ENCODE peak calls at places on chromosomes 7 and 10, in nine cellular contexts. Y, E, Z, A, R, S, X, B and V are unnamed samples.

GRCh38 chr10:124640538-124641231 is 103.5 kb downstream of the FAM53B start:
- DNase-seq in R (no peak), Y (no peak), S (peak), E (no peak), A (no peak), Z (no peak), B (peak), X (peak), V (no peak)

GRCh38 chr10:131933016-131933694 is 32.3 kb downstream of the PPP2R2D start:
- DNase-seq in S (peak), X (peak), Z (no peak), B (no peak), E (no peak), A (peak), R (no peak), Y (no peak), V (no peak)

GRCh38 chr10:3271385-3272115 is 99.0 kb upstream of the PITRM1 start:
- DNase-seq in Z (no peak), B (no peak), X (no peak), R (no peak), E (no peak), A (no peak), S (no peak), Y (no peak), V (no peak)

GRCh38 chr10:6114299-6114698 is 25.5 kb downstream of the RBM17 start:
- DNase-seq in A (no peak), B (no peak), E (no peak), X (no peak), Y (no peak), Z (peak), R (no peak), S (no peak), V (no peak)

GRCh38 chr7:94594882-94595281 is 61.1 kb downstream of the SGCE start:
- DNase-seq in R (no peak), Z (no peak), B (no peak), E (no peak), X (no peak), Y (no peak), S (no peak), A (no peak), V (no peak)

GRCh38 chr10:113139695-113140094 is 189.6 kb downstream of the TCF7L2 start:
- DNase-seq in R (no peak), E (no peak), A (no peak), S (no peak), B (no peak), Y (no peak), Z (peak), X (no peak), V (peak)

GRCh38 chr7:124764847-124765400 is 668 bp downstream of the GPR37 start:
- DNase-seq in X (peak), S (no peak), E (peak), R (no peak), Y (no peak), B (peak), Z (peak), A (peak), V (no peak)

GRCh38 chr10:61662794-61663259 is at the start of gene CABCOCO1:
- DNase-seq in Y (no peak), S (no peak), X (peak), E (peak), Z (peak), B (peak), R (peak), A (peak), V (peak)

GRCh38 chr7:128821724-128822123 is 8.5 kb upstream of the FLNC start:
- DNase-seq in E (no peak), A (no peak), R (no peak), Y (no peak), S (no peak), Z (no peak), B (no peak), X (no peak), V (no peak)

GRCh38 chr10:91194497-91195179 is 25.8 kb upstream of the PCGF5 start:
- DNase-seq in E (no peak), A (no peak), X (no peak), R (no peak), Y (no peak), Z (peak), B (no peak), S (no peak), V (peak)

GRCh38 chr10:79048639-79049550 is 19.9 kb upstream of the ZMIZ1 start:
- DNase-seq in X (peak), S (no peak), A (peak), R (peak), E (peak), Y (no peak), Z (no peak), B (peak), V (no peak)

GRCh38 chr10:95693331-95693667 is 428 bp downstream of the TCTN3 start:
- DNase-seq in X (no peak), Z (no peak), B (no peak), S (peak), R (no peak), A (peak), E (no peak), Y (no peak), V (no peak)

GRCh38 chr7:1675036-1675671 is 5.1 kb downstream of the ELFN1 start:
- DNase-seq in B (peak), R (peak), Z (no peak), X (peak), Y (no peak), A (no peak), S (no peak), E (peak), V (no peak)

GRCh38 chr7:29239638-29240037 is 45.1 kb downstream of the CHN2 start:
- DNase-seq in Z (no peak), E (no peak), X (no peak), B (no peak), Y (no peak), A (no peak), S (peak), R (no peak), V (no peak)

GRCh38 chr7:24982917-24983316 is 2.9 kb upstream of the OSBPL3 start:
- DNase-seq in Z (peak), A (no peak), R (no peak), S (peak), E (no peak), Y (no peak), B (no peak), X (no peak), V (no peak)

GRCh38 chr10:47380341-47381215 is 3.5 kb downstream of the ZNF488 start:
- DNase-seq in R (peak), E (no peak), Y (peak), B (no peak), S (no peak), X (no peak), Z (no peak), A (peak), V (no peak)

GRCh38 chr7:1844956-1845390 is 174.9 kb downstream of the ELFN1 start:
- DNase-seq in S (no peak), B (peak), E (peak), Z (peak), X (peak), Y (no peak), R (no peak), A (no peak), V (no peak)

GRCh38 chr7:27605689-27606269 is 56.9 kb downstream of the HIBADH start:
- DNase-seq in Z (peak), E (no peak), B (no peak), R (no peak), S (peak), X (no peak), Y (no peak), A (no peak), V (peak)

GRCh38 chr7:141421306-141421705 is 129.9 kb upstream of the AGK start:
- DNase-seq in R (no peak), E (no peak), Y (no peak), X (no peak), B (no peak), A (no peak), Z (no peak), S (no peak), V (no peak)

GRCh38 chr10:73871915-73872710 is 2.2 kb downstream of the CAMK2G start:
- DNase-seq in E (no peak), R (no peak), Y (no peak), A (peak), Z (peak), B (no peak), S (no peak), X (no peak), V (no peak)

GRCh38 chr10:44234471-44234850 is 150.4 kb downstream of the CXCL12 start:
- DNase-seq in B (no peak), A (no peak), R (no peak), X (no peak), E (no peak), S (no peak), Z (no peak), Y (no peak), V (peak)

GRCh38 chr7:17140421-17140820 is 158.0 kb upstream of the AHR start:
- DNase-seq in R (no peak), E (no peak), X (no peak), S (no peak), A (no peak), B (no peak), Z (peak), Y (no peak), V (no peak)

GRCh38 chr7:7321681-7322080 is 139.3 kb downstream of the C1GALT1 start:
- DNase-seq in X (no peak), B (no peak), R (no peak), Y (no peak), A (peak), Z (peak), S (no peak), E (no peak), V (peak)

GRCh38 chr7:129529643-129530042 is 27.3 kb downstream of the SMKR1 start:
- DNase-seq in S (peak), E (no peak), R (no peak), Z (no peak), A (no peak), Y (no peak), B (no peak), X (no peak), V (no peak)

GRCh38 chr10:49174926-49175500 is 13.2 kb downstream of the TMEM273 start:
- DNase-seq in A (no peak), B (no peak), R (no peak), Z (no peak), S (no peak), E (no peak), X (no peak), Y (no peak), V (no peak)

GRCh38 chr10:71598673-71599072 is 120.9 kb downstream of the C10orf105 start:
- DNase-seq in B (peak), A (peak), R (peak), S (no peak), Y (peak), Z (peak), X (peak), E (peak), V (peak)

GRCh38 chr10:126959906-126960685 is 54.9 kb downstream of the DOCK1 start:
- DNase-seq in S (no peak), A (no peak), E (no peak), R (no peak), Z (no peak), X (no peak), Y (no peak), B (no peak), V (no peak)

GRCh38 chr7:130918129-130919052 is 184.4 kb upstream of the KLF14 start:
- DNase-seq in Y (no peak), S (no peak), X (no peak), B (no peak), R (no peak), E (no peak), A (no peak), Z (no peak), V (no peak)

GRCh38 chr7:39357648-39358047 is 208.6 kb upstream of the YAE1 start:
- DNase-seq in E (no peak), Y (no peak), R (no peak), X (no peak), B (no peak), Z (no peak), A (no peak), S (peak), V (no peak)

GRCh38 chr7:83613232-83613631 is 35.7 kb downstream of the SEMA3E start:
- DNase-seq in Z (peak), X (no peak), E (no peak), Y (no peak), S (no peak), A (no peak), B (no peak), R (no peak), V (no peak)

DNA sequence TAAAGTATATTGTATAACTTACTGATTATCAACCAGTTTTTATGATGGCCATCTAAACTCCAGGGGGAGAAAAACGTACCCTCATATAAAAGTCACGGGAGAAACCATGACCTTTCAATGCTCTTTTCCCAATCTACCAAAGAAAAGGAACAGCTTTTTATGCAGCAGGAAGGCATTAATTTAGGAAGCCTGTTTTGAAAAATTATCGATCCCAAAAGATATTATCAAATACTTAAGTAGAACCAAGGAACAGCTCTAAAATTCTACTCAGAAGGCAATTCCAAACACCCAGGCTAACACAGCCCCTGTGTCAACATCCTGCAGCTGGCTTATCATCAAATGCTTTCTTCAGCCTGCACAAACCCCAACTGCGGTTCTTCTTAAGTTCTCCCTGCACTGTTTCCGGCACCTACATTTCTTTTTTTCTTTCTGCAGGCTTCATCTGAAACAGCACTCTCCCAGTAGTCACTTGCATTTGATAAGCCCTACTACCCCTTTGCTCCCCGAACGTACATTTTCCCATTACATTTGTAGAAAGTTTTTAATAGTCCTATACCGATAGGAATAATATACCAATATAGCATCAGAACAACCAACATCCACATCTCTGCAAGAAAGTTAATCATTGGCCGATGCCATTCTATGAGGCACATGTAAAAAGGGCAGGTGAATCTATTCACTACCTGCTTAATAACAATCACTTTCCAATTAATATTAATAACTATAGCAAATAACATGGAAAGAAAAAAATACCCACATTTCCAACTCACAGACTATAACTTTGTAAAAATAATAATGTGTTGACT is 47.9 kb downstream of the PIP4K2A start:
- DNase-seq in Z (no peak), B (no peak), S (peak), A (no peak), Y (no peak), E (no peak), X (no peak), R (no peak), V (peak)
- H3K4me3 ChIP-seq in Z (no peak), B (no peak), S (no peak), A (no peak), Y (no peak), E (no peak), X (no peak), R (no peak), V (no peak)

GRCh38 chr10:114877301-114877644 is 55.7 kb downstream of the FHIP2A start:
- DNase-seq in E (no peak), X (no peak), R (no peak), Z (no peak), A (no peak), Y (no peak), B (no peak), S (no peak), V (no peak)

GRCh38 chr10:114876602-114877300 is 55.2 kb downstream of the FHIP2A start:
- DNase-seq in A (peak), S (peak), B (peak), R (peak), Z (peak), E (peak), Y (peak), X (peak), V (peak)

GRCh38 chr10:114872519-114873087 is 51.0 kb downstream of the FHIP2A start:
- DNase-seq in A (no peak), X (no peak), Z (no peak), R (no peak), Y (no peak), E (no peak), B (no peak), S (no peak), V (no peak)

GRCh38 chr10:114876169-114876568 is 54.6 kb downstream of the FHIP2A start:
- DNase-seq in R (no peak), A (no peak), B (no peak), Z (no peak), X (no peak), E (no peak), S (peak), Y (no peak), V (no peak)

DNA sequence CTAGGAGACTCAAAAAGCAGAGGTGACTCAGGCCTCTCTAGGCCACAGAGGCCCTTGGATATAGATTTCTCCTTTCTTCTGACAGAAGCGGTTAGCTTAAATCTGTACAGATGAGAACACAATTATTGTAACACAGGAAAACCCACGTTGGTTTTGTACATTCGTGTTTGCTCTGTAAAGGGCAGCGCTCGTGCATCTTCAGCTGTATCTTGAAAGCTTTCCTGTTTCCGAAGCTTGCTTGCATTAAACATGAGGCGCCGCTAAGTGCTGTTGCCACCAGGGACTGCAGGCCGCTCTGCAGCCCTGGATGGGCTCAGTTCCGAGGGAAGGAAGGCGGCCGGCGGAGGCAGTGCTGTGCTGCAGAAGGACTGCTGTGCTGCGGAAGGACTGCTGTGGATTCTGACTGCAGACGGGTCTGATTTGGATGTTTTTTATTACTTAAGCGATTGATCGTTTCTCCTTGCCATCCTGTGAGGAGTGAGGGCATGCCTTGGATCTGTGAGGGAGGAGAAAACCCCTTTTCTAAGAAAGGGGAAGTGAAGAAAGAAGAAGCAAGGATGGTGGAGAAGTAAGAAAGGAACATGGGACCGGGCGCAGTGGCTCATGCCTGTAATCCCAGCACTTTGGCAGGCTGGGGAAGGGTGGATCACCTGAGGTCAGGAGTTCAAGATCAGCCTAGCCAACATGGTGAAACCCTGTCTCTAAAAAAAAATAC is 53.4 kb downstream of the FHIP2A start:
- DNase-seq in A (no peak), Z (peak), S (peak), R (no peak), X (no peak), Y (no peak), B (no peak), E (no peak), V (peak)
- TF ChIP-seq CTCF in A (no peak), Z (no peak), S (no peak), R (no peak), X (no peak), Y (no peak), B (no peak), E (no peak), V (peak)

DNA sequence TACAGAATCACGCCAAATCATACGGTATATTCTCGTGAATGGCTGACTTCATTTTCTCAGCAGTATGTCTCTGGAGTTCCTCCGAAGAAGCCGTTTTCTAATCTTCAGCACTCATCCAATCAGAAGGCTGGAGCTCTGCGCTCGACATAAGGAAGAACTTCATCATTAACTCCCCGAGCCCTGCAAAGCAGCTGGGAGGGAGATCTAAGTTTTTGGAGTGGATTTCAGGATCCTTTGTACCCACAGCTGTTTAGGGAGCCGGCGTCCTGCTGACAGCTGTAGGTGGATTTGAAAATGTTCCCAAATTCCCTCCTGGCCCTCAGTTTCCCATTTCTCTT is 40.7 kb upstream of the SDK1 start:
- DNase-seq in Z (peak), A (no peak), S (peak), X (no peak), R (peak), E (no peak), Y (no peak), B (no peak), V (peak)
- H3K4me3 ChIP-seq in Z (peak), A (peak), S (peak), X (peak), R (peak), E (peak), Y (no peak), B (peak), V (peak)

GRCh38 chr7:2896141-2896540 is 52.0 kb upstream of the GNA12 start:
- DNase-seq in R (no peak), E (no peak), A (no peak), Y (no peak), B (no peak), S (no peak), Z (no peak), X (no peak), V (no peak)

GRCh38 chr7:2894118-2894940 is 50.2 kb upstream of the GNA12 start:
- DNase-seq in Z (no peak), Y (no peak), A (no peak), X (no peak), S (no peak), B (no peak), E (no peak), R (no peak), V (no peak)

GRCh38 chr7:2892571-2892970 is 48.5 kb upstream of the GNA12 start:
- DNase-seq in Y (no peak), X (no peak), B (no peak), E (no peak), A (no peak), Z (no peak), R (no peak), S (no peak), V (no peak)

GRCh38 chr7:2893411-2893861 is 49.3 kb upstream of the GNA12 start:
- DNase-seq in Z (no peak), B (no peak), E (no peak), Y (no peak), X (no peak), A (no peak), R (no peak), S (no peak), V (no peak)

GRCh38 chr7:2897023-2897422 is 52.9 kb upstream of the GNA12 start:
- DNase-seq in R (no peak), A (no peak), S (no peak), Z (no peak), Y (no peak), X (no peak), B (no peak), E (no peak), V (no peak)
- TF ChIP-seq CTCF in R (no peak), A (no peak), S (peak), Z (no peak), Y (no peak), X (no peak), B (no peak), E (no peak), V (no peak)